ENCODE peak calls at places on chromosome 5, in nine cellular contexts. One of them, this sample, is unnamed.

GRCh38 chr5:130324953-130325671 is 420.8 kb downstream of the CHSY3 start:
- DNase-seq in activated CD4-positive, alpha-beta T cell treated with anti-CD3 and anti-CD28 coated beads, Interleukin-2, amount 10 ng/mL, durations not matched to agents 7 days and 5 days: no peak
- DNase-seq in activated naive CD8-positive, alpha-beta T cell treated with anti-CD3 and anti-CD28 coated beads for 36 hours: no peak
- DNase-seq in NCI-H146: no peak
- DNase-seq in kidney epithelial cell: no peak
- DNase-seq in left ventricle myocardium inferior: no peak
- DNase-seq in psoas muscle: no peak
- DNase-seq in H7: no peak
- DNase-seq in NCI-H2081: no peak
- DNase-seq in this sample: no peak

GRCh38 chr5:116046823-116047222 is 14.6 kb downstream of the ARL14EPL start:
- DNase-seq in activated CD4-positive, alpha-beta T cell treated with anti-CD3 and anti-CD28 coated beads, Interleukin-2, amount 10 ng/mL, durations not matched to agents 7 days and 5 days: no peak
- DNase-seq in activated naive CD8-positive, alpha-beta T cell treated with anti-CD3 and anti-CD28 coated beads for 36 hours: no peak
- DNase-seq in NCI-H146: no peak
- DNase-seq in kidney epithelial cell: no peak
- DNase-seq in left ventricle myocardium inferior: no peak
- DNase-seq in psoas muscle: no peak
- DNase-seq in H7: no peak
- DNase-seq in NCI-H2081: no peak
- DNase-seq in this sample: no peak

GRCh38 chr5:177049285-177049684 is 26.8 kb downstream of the ZNF346 start:
- DNase-seq in activated CD4-positive, alpha-beta T cell treated with anti-CD3 and anti-CD28 coated beads, Interleukin-2, amount 10 ng/mL, durations not matched to agents 7 days and 5 days: no peak
- DNase-seq in activated naive CD8-positive, alpha-beta T cell treated with anti-CD3 and anti-CD28 coated beads for 36 hours: no peak
- DNase-seq in NCI-H146: no peak
- DNase-seq in kidney epithelial cell: no peak
- DNase-seq in left ventricle myocardium inferior: no peak
- DNase-seq in psoas muscle: no peak
- DNase-seq in H7: no peak
- DNase-seq in NCI-H2081: no peak
- DNase-seq in this sample: no peak

GRCh38 chr5:122137702-122138101 is 8.4 kb downstream of the ZNF474 start:
- DNase-seq in activated CD4-positive, alpha-beta T cell treated with anti-CD3 and anti-CD28 coated beads, Interleukin-2, amount 10 ng/mL, durations not matched to agents 7 days and 5 days: peak
- DNase-seq in activated naive CD8-positive, alpha-beta T cell treated with anti-CD3 and anti-CD28 coated beads for 36 hours: no peak
- DNase-seq in NCI-H146: no peak
- DNase-seq in kidney epithelial cell: no peak
- DNase-seq in left ventricle myocardium inferior: no peak
- DNase-seq in psoas muscle: no peak
- DNase-seq in H7: no peak
- DNase-seq in NCI-H2081: no peak
- DNase-seq in this sample: no peak

GRCh38 chr5:73433982-73434342 is 14.6 kb downstream of the FOXD1 start:
- DNase-seq in activated CD4-positive, alpha-beta T cell treated with anti-CD3 and anti-CD28 coated beads, Interleukin-2, amount 10 ng/mL, durations not matched to agents 7 days and 5 days: no peak
- DNase-seq in activated naive CD8-positive, alpha-beta T cell treated with anti-CD3 and anti-CD28 coated beads for 36 hours: no peak
- DNase-seq in NCI-H146: no peak
- DNase-seq in kidney epithelial cell: no peak
- DNase-seq in left ventricle myocardium inferior: no peak
- DNase-seq in psoas muscle: no peak
- DNase-seq in H7: no peak
- DNase-seq in NCI-H2081: no peak
- DNase-seq in this sample: no peak

GRCh38 chr5:586751-587285 is 25.3 kb upstream of the CEP72 start:
- DNase-seq in activated CD4-positive, alpha-beta T cell treated with anti-CD3 and anti-CD28 coated beads, Interleukin-2, amount 10 ng/mL, durations not matched to agents 7 days and 5 days: no peak
- DNase-seq in activated naive CD8-positive, alpha-beta T cell treated with anti-CD3 and anti-CD28 coated beads for 36 hours: no peak
- DNase-seq in NCI-H146: no peak
- DNase-seq in kidney epithelial cell: no peak
- DNase-seq in left ventricle myocardium inferior: no peak
- DNase-seq in psoas muscle: no peak
- DNase-seq in H7: peak
- DNase-seq in NCI-H2081: no peak
- DNase-seq in this sample: no peak

GRCh38 chr5:171630670-171631065 is 154.9 kb upstream of the SMIM23 start:
- DNase-seq in activated CD4-positive, alpha-beta T cell treated with anti-CD3 and anti-CD28 coated beads, Interleukin-2, amount 10 ng/mL, durations not matched to agents 7 days and 5 days: no peak
- DNase-seq in activated naive CD8-positive, alpha-beta T cell treated with anti-CD3 and anti-CD28 coated beads for 36 hours: no peak
- DNase-seq in NCI-H146: no peak
- DNase-seq in kidney epithelial cell: no peak
- DNase-seq in left ventricle myocardium inferior: no peak
- DNase-seq in psoas muscle: no peak
- DNase-seq in H7: no peak
- DNase-seq in NCI-H2081: no peak
- DNase-seq in this sample: peak

GRCh38 chr5:172049226-172049796 is 42.9 kb upstream of the FBXW11 start:
- DNase-seq in activated CD4-positive, alpha-beta T cell treated with anti-CD3 and anti-CD28 coated beads, Interleukin-2, amount 10 ng/mL, durations not matched to agents 7 days and 5 days: no peak
- DNase-seq in activated naive CD8-positive, alpha-beta T cell treated with anti-CD3 and anti-CD28 coated beads for 36 hours: no peak
- DNase-seq in NCI-H146: no peak
- DNase-seq in kidney epithelial cell: no peak
- DNase-seq in left ventricle myocardium inferior: no peak
- DNase-seq in psoas muscle: no peak
- DNase-seq in H7: no peak
- DNase-seq in NCI-H2081: no peak
- DNase-seq in this sample: no peak

GRCh38 chr5:40347981-40348725 is 331.6 kb upstream of the PTGER4 start:
- DNase-seq in activated CD4-positive, alpha-beta T cell treated with anti-CD3 and anti-CD28 coated beads, Interleukin-2, amount 10 ng/mL, durations not matched to agents 7 days and 5 days: no peak
- DNase-seq in activated naive CD8-positive, alpha-beta T cell treated with anti-CD3 and anti-CD28 coated beads for 36 hours: no peak
- DNase-seq in NCI-H146: no peak
- DNase-seq in kidney epithelial cell: no peak
- DNase-seq in left ventricle myocardium inferior: no peak
- DNase-seq in psoas muscle: no peak
- DNase-seq in H7: no peak
- DNase-seq in NCI-H2081: no peak
- DNase-seq in this sample: no peak

GRCh38 chr5:83096660-83097334 is 19.4 kb downstream of the XRCC4 start:
- DNase-seq in activated CD4-positive, alpha-beta T cell treated with anti-CD3 and anti-CD28 coated beads, Interleukin-2, amount 10 ng/mL, durations not matched to agents 7 days and 5 days: no peak
- DNase-seq in activated naive CD8-positive, alpha-beta T cell treated with anti-CD3 and anti-CD28 coated beads for 36 hours: no peak
- DNase-seq in NCI-H146: no peak
- DNase-seq in kidney epithelial cell: no peak
- DNase-seq in left ventricle myocardium inferior: no peak
- DNase-seq in psoas muscle: no peak
- DNase-seq in H7: no peak
- DNase-seq in NCI-H2081: no peak
- DNase-seq in this sample: no peak

GRCh38 chr5:169691473-169691872 is 54.4 kb downstream of the DOCK2 start:
- DNase-seq in activated CD4-positive, alpha-beta T cell treated with anti-CD3 and anti-CD28 coated beads, Interleukin-2, amount 10 ng/mL, durations not matched to agents 7 days and 5 days: no peak
- DNase-seq in activated naive CD8-positive, alpha-beta T cell treated with anti-CD3 and anti-CD28 coated beads for 36 hours: no peak
- DNase-seq in NCI-H146: no peak
- DNase-seq in kidney epithelial cell: no peak
- DNase-seq in left ventricle myocardium inferior: no peak
- DNase-seq in psoas muscle: no peak
- DNase-seq in H7: no peak
- DNase-seq in NCI-H2081: no peak
- DNase-seq in this sample: no peak

GRCh38 chr5:37839441-37840035 is 303 bp downstream of the GDNF start:
- DNase-seq in activated CD4-positive, alpha-beta T cell treated with anti-CD3 and anti-CD28 coated beads, Interleukin-2, amount 10 ng/mL, durations not matched to agents 7 days and 5 days: no peak
- DNase-seq in activated naive CD8-positive, alpha-beta T cell treated with anti-CD3 and anti-CD28 coated beads for 36 hours: no peak
- DNase-seq in NCI-H146: peak
- DNase-seq in kidney epithelial cell: no peak
- DNase-seq in left ventricle myocardium inferior: peak
- DNase-seq in psoas muscle: peak
- DNase-seq in H7: peak
- DNase-seq in NCI-H2081: peak
- DNase-seq in this sample: no peak

GRCh38 chr5:157219491-157220271 is 39.0 kb downstream of the ITK start:
- DNase-seq in activated CD4-positive, alpha-beta T cell treated with anti-CD3 and anti-CD28 coated beads, Interleukin-2, amount 10 ng/mL, durations not matched to agents 7 days and 5 days: peak
- DNase-seq in activated naive CD8-positive, alpha-beta T cell treated with anti-CD3 and anti-CD28 coated beads for 36 hours: peak
- DNase-seq in NCI-H146: no peak
- DNase-seq in kidney epithelial cell: no peak
- DNase-seq in left ventricle myocardium inferior: no peak
- DNase-seq in psoas muscle: no peak
- DNase-seq in H7: no peak
- DNase-seq in NCI-H2081: no peak
- DNase-seq in this sample: no peak

GRCh38 chr5:138824924-138825863 is 49.9 kb downstream of the LRRTM2 start:
- DNase-seq in activated CD4-positive, alpha-beta T cell treated with anti-CD3 and anti-CD28 coated beads, Interleukin-2, amount 10 ng/mL, durations not matched to agents 7 days and 5 days: no peak
- DNase-seq in activated naive CD8-positive, alpha-beta T cell treated with anti-CD3 and anti-CD28 coated beads for 36 hours: peak
- DNase-seq in NCI-H146: peak
- DNase-seq in kidney epithelial cell: no peak
- DNase-seq in left ventricle myocardium inferior: no peak
- DNase-seq in psoas muscle: no peak
- DNase-seq in H7: peak
- DNase-seq in NCI-H2081: peak
- DNase-seq in this sample: no peak

GRCh38 chr5:115842089-115842881 is 550 bp downstream of the AP3S1 start:
- DNase-seq in activated CD4-positive, alpha-beta T cell treated with anti-CD3 and anti-CD28 coated beads, Interleukin-2, amount 10 ng/mL, durations not matched to agents 7 days and 5 days: peak
- DNase-seq in activated naive CD8-positive, alpha-beta T cell treated with anti-CD3 and anti-CD28 coated beads for 36 hours: no peak
- DNase-seq in NCI-H146: peak
- DNase-seq in kidney epithelial cell: no peak
- DNase-seq in left ventricle myocardium inferior: no peak
- DNase-seq in psoas muscle: no peak
- DNase-seq in H7: no peak
- DNase-seq in NCI-H2081: peak
- DNase-seq in this sample: peak

GRCh38 chr5:79947486-79948023 is 43.5 kb downstream of the MTX3 start:
- DNase-seq in activated CD4-positive, alpha-beta T cell treated with anti-CD3 and anti-CD28 coated beads, Interleukin-2, amount 10 ng/mL, durations not matched to agents 7 days and 5 days: no peak
- DNase-seq in activated naive CD8-positive, alpha-beta T cell treated with anti-CD3 and anti-CD28 coated beads for 36 hours: no peak
- DNase-seq in NCI-H146: no peak
- DNase-seq in kidney epithelial cell: no peak
- DNase-seq in left ventricle myocardium inferior: no peak
- DNase-seq in psoas muscle: no peak
- DNase-seq in H7: no peak
- DNase-seq in NCI-H2081: no peak
- DNase-seq in this sample: no peak

GRCh38 chr5:107672212-107673105 is 1.7 kb upstream of the EFNA5 start:
- DNase-seq in activated CD4-positive, alpha-beta T cell treated with anti-CD3 and anti-CD28 coated beads, Interleukin-2, amount 10 ng/mL, durations not matched to agents 7 days and 5 days: no peak
- DNase-seq in activated naive CD8-positive, alpha-beta T cell treated with anti-CD3 and anti-CD28 coated beads for 36 hours: peak
- DNase-seq in NCI-H146: peak
- DNase-seq in kidney epithelial cell: peak
- DNase-seq in left ventricle myocardium inferior: peak
- DNase-seq in psoas muscle: peak
- DNase-seq in H7: peak
- DNase-seq in NCI-H2081: peak
- DNase-seq in this sample: peak

GRCh38 chr5:132008163-132008473 is 3.3 kb downstream of the ACSL6 start:
- DNase-seq in activated CD4-positive, alpha-beta T cell treated with anti-CD3 and anti-CD28 coated beads, Interleukin-2, amount 10 ng/mL, durations not matched to agents 7 days and 5 days: no peak
- DNase-seq in activated naive CD8-positive, alpha-beta T cell treated with anti-CD3 and anti-CD28 coated beads for 36 hours: no peak
- DNase-seq in NCI-H146: no peak
- DNase-seq in kidney epithelial cell: no peak
- DNase-seq in left ventricle myocardium inferior: no peak
- DNase-seq in psoas muscle: no peak
- DNase-seq in H7: no peak
- DNase-seq in NCI-H2081: no peak
- DNase-seq in this sample: no peak

GRCh38 chr5:175385691-175386360 is 58.2 kb downstream of the DRD1 start:
- DNase-seq in activated CD4-positive, alpha-beta T cell treated with anti-CD3 and anti-CD28 coated beads, Interleukin-2, amount 10 ng/mL, durations not matched to agents 7 days and 5 days: no peak
- DNase-seq in activated naive CD8-positive, alpha-beta T cell treated with anti-CD3 and anti-CD28 coated beads for 36 hours: no peak
- DNase-seq in NCI-H146: peak
- DNase-seq in kidney epithelial cell: no peak
- DNase-seq in left ventricle myocardium inferior: no peak
- DNase-seq in psoas muscle: no peak
- DNase-seq in H7: no peak
- DNase-seq in NCI-H2081: peak
- DNase-seq in this sample: no peak

GRCh38 chr5:125890387-125890955 is 532.7 kb upstream of the GRAMD2B start:
- DNase-seq in activated CD4-positive, alpha-beta T cell treated with anti-CD3 and anti-CD28 coated beads, Interleukin-2, amount 10 ng/mL, durations not matched to agents 7 days and 5 days: no peak
- DNase-seq in activated naive CD8-positive, alpha-beta T cell treated with anti-CD3 and anti-CD28 coated beads for 36 hours: no peak
- DNase-seq in NCI-H146: no peak
- DNase-seq in kidney epithelial cell: no peak
- DNase-seq in left ventricle myocardium inferior: no peak
- DNase-seq in psoas muscle: no peak
- DNase-seq in H7: no peak
- DNase-seq in NCI-H2081: no peak
- DNase-seq in this sample: no peak

GRCh38 chr5:179746872-179747271 is 14.2 kb downstream of the MAML1 start:
- DNase-seq in activated CD4-positive, alpha-beta T cell treated with anti-CD3 and anti-CD28 coated beads, Interleukin-2, amount 10 ng/mL, durations not matched to agents 7 days and 5 days: no peak
- DNase-seq in activated naive CD8-positive, alpha-beta T cell treated with anti-CD3 and anti-CD28 coated beads for 36 hours: no peak
- DNase-seq in NCI-H146: no peak
- DNase-seq in kidney epithelial cell: no peak
- DNase-seq in left ventricle myocardium inferior: no peak
- DNase-seq in psoas muscle: no peak
- DNase-seq in H7: no peak
- DNase-seq in NCI-H2081: no peak
- DNase-seq in this sample: no peak

GRCh38 chr5:121667292-121667691 is 184.4 kb upstream of the FTMT start:
- DNase-seq in activated CD4-positive, alpha-beta T cell treated with anti-CD3 and anti-CD28 coated beads, Interleukin-2, amount 10 ng/mL, durations not matched to agents 7 days and 5 days: no peak
- DNase-seq in activated naive CD8-positive, alpha-beta T cell treated with anti-CD3 and anti-CD28 coated beads for 36 hours: no peak
- DNase-seq in NCI-H146: no peak
- DNase-seq in kidney epithelial cell: no peak
- DNase-seq in left ventricle myocardium inferior: no peak
- DNase-seq in psoas muscle: no peak
- DNase-seq in H7: no peak
- DNase-seq in NCI-H2081: no peak
- DNase-seq in this sample: no peak

GRCh38 chr5:178240772-178241171 is 8.2 kb upstream of the PHYKPL start:
- DNase-seq in activated CD4-positive, alpha-beta T cell treated with anti-CD3 and anti-CD28 coated beads, Interleukin-2, amount 10 ng/mL, durations not matched to agents 7 days and 5 days: no peak
- DNase-seq in activated naive CD8-positive, alpha-beta T cell treated with anti-CD3 and anti-CD28 coated beads for 36 hours: no peak
- DNase-seq in NCI-H146: no peak
- DNase-seq in kidney epithelial cell: no peak
- DNase-seq in left ventricle myocardium inferior: no peak
- DNase-seq in psoas muscle: peak
- DNase-seq in H7: no peak
- DNase-seq in NCI-H2081: no peak
- DNase-seq in this sample: no peak

GRCh38 chr5:158398360-158399201 is 539.6 kb upstream of the CLINT1 start:
- DNase-seq in activated CD4-positive, alpha-beta T cell treated with anti-CD3 and anti-CD28 coated beads, Interleukin-2, amount 10 ng/mL, durations not matched to agents 7 days and 5 days: no peak
- DNase-seq in activated naive CD8-positive, alpha-beta T cell treated with anti-CD3 and anti-CD28 coated beads for 36 hours: no peak
- DNase-seq in NCI-H146: no peak
- DNase-seq in kidney epithelial cell: no peak
- DNase-seq in left ventricle myocardium inferior: no peak
- DNase-seq in psoas muscle: no peak
- DNase-seq in H7: no peak
- DNase-seq in NCI-H2081: no peak
- DNase-seq in this sample: no peak

GRCh38 chr5:854966-855743 is 4.4 kb upstream of the ZDHHC11 start:
- DNase-seq in activated CD4-positive, alpha-beta T cell treated with anti-CD3 and anti-CD28 coated beads, Interleukin-2, amount 10 ng/mL, durations not matched to agents 7 days and 5 days: no peak
- DNase-seq in activated naive CD8-positive, alpha-beta T cell treated with anti-CD3 and anti-CD28 coated beads for 36 hours: no peak
- DNase-seq in NCI-H146: no peak
- DNase-seq in kidney epithelial cell: no peak
- DNase-seq in left ventricle myocardium inferior: no peak
- DNase-seq in psoas muscle: peak
- DNase-seq in H7: no peak
- DNase-seq in NCI-H2081: no peak
- DNase-seq in this sample: peak

GRCh38 chr5:129135633-129136032 is 41.1 kb downstream of the ISOC1 start:
- DNase-seq in activated CD4-positive, alpha-beta T cell treated with anti-CD3 and anti-CD28 coated beads, Interleukin-2, amount 10 ng/mL, durations not matched to agents 7 days and 5 days: no peak
- DNase-seq in activated naive CD8-positive, alpha-beta T cell treated with anti-CD3 and anti-CD28 coated beads for 36 hours: peak
- DNase-seq in NCI-H146: peak
- DNase-seq in kidney epithelial cell: no peak
- DNase-seq in left ventricle myocardium inferior: no peak
- DNase-seq in psoas muscle: no peak
- DNase-seq in H7: peak
- DNase-seq in NCI-H2081: no peak
- DNase-seq in this sample: no peak

GRCh38 chr5:83553000-83553486 is 81.5 kb downstream of the VCAN start:
- DNase-seq in activated CD4-positive, alpha-beta T cell treated with anti-CD3 and anti-CD28 coated beads, Interleukin-2, amount 10 ng/mL, durations not matched to agents 7 days and 5 days: no peak
- DNase-seq in activated naive CD8-positive, alpha-beta T cell treated with anti-CD3 and anti-CD28 coated beads for 36 hours: no peak
- DNase-seq in NCI-H146: no peak
- DNase-seq in kidney epithelial cell: no peak
- DNase-seq in left ventricle myocardium inferior: peak
- DNase-seq in psoas muscle: peak
- DNase-seq in H7: no peak
- DNase-seq in NCI-H2081: no peak
- DNase-seq in this sample: no peak

GRCh38 chr5:137997726-137998213 is 35.1 kb downstream of the FAM13B start:
- DNase-seq in activated CD4-positive, alpha-beta T cell treated with anti-CD3 and anti-CD28 coated beads, Interleukin-2, amount 10 ng/mL, durations not matched to agents 7 days and 5 days: no peak
- DNase-seq in activated naive CD8-positive, alpha-beta T cell treated with anti-CD3 and anti-CD28 coated beads for 36 hours: peak
- DNase-seq in NCI-H146: no peak
- DNase-seq in kidney epithelial cell: peak
- DNase-seq in left ventricle myocardium inferior: no peak
- DNase-seq in psoas muscle: no peak
- DNase-seq in H7: no peak
- DNase-seq in NCI-H2081: no peak
- DNase-seq in this sample: no peak

GRCh38 chr5:1363581-1363980 is 18.7 kb upstream of the CLPTM1L start:
- DNase-seq in activated CD4-positive, alpha-beta T cell treated with anti-CD3 and anti-CD28 coated beads, Interleukin-2, amount 10 ng/mL, durations not matched to agents 7 days and 5 days: no peak
- DNase-seq in activated naive CD8-positive, alpha-beta T cell treated with anti-CD3 and anti-CD28 coated beads for 36 hours: no peak
- DNase-seq in NCI-H146: no peak
- DNase-seq in kidney epithelial cell: no peak
- DNase-seq in left ventricle myocardium inferior: no peak
- DNase-seq in psoas muscle: no peak
- DNase-seq in H7: no peak
- DNase-seq in NCI-H2081: no peak
- DNase-seq in this sample: no peak

GRCh38 chr5:60835554-60835953 is 8.5 kb downstream of the ELOVL7 start:
- DNase-seq in activated CD4-positive, alpha-beta T cell treated with anti-CD3 and anti-CD28 coated beads, Interleukin-2, amount 10 ng/mL, durations not matched to agents 7 days and 5 days: no peak
- DNase-seq in activated naive CD8-positive, alpha-beta T cell treated with anti-CD3 and anti-CD28 coated beads for 36 hours: no peak
- DNase-seq in NCI-H146: no peak
- DNase-seq in kidney epithelial cell: no peak
- DNase-seq in left ventricle myocardium inferior: no peak
- DNase-seq in psoas muscle: no peak
- DNase-seq in H7: no peak
- DNase-seq in NCI-H2081: no peak
- DNase-seq in this sample: peak

GRCh38 chr5:122999947-123000563 is 36.5 kb downstream of the PPIC start:
- DNase-seq in activated CD4-positive, alpha-beta T cell treated with anti-CD3 and anti-CD28 coated beads, Interleukin-2, amount 10 ng/mL, durations not matched to agents 7 days and 5 days: peak
- DNase-seq in activated naive CD8-positive, alpha-beta T cell treated with anti-CD3 and anti-CD28 coated beads for 36 hours: peak
- DNase-seq in NCI-H146: no peak
- DNase-seq in kidney epithelial cell: no peak
- DNase-seq in left ventricle myocardium inferior: no peak
- DNase-seq in psoas muscle: no peak
- DNase-seq in H7: peak
- DNase-seq in NCI-H2081: no peak
- DNase-seq in this sample: peak